ENCODE peak calls at places on chromosomes 1 and 21, in six cellular contexts. L, P, J, N, V and T are unnamed samples.

GRCh38 chr1:64043328-64043727 is 160.1 kb upstream of the UBE2U start:
- DNase-seq in L (no peak), P (no peak), J (no peak), N (no peak), V (no peak), T (no peak)

GRCh38 chr1:119293777-119294176 is 74.8 kb upstream of the HAO2 start:
- DNase-seq in L (no peak), P (no peak), J (no peak), N (no peak), V (no peak), T (no peak)

GRCh38 chr1:64877151-64877550 is 89.2 kb downstream of the JAK1 start:
- DNase-seq in L (no peak), P (no peak), J (peak), N (no peak), V (no peak), T (no peak)

GRCh38 chr21:35753308-35753707 is 307.0 kb downstream of the SETD4 start:
- DNase-seq in L (no peak), P (no peak), J (no peak), N (no peak), V (no peak), T (no peak)

GRCh38 chr1:224287714-224288113 is 42.3 kb downstream of the NVL start:
- DNase-seq in L (no peak), P (no peak), J (no peak), N (no peak), V (no peak), T (no peak)

GRCh38 chr1:203289281-203289981 is 15.9 kb upstream of the BTG2 start:
- DNase-seq in L (no peak), P (no peak), J (peak), N (no peak), V (peak), T (no peak)

GRCh38 chr21:46115441-46116188 is 17.7 kb downstream of the COL6A2 start:
- DNase-seq in L (no peak), P (peak), J (no peak), N (no peak), V (no peak), T (no peak)

GRCh38 chr1:113542221-113542701 is 151.9 kb downstream of the MAGI3 start:
- DNase-seq in L (no peak), P (no peak), J (no peak), N (peak), V (no peak), T (no peak)

GRCh38 chr1:46461809-46462448 is 27.7 kb upstream of the DMBX1 start:
- DNase-seq in L (no peak), P (no peak), J (no peak), N (no peak), V (no peak), T (no peak)

GRCh38 chr1:225329041-225329440 is 98.8 kb downstream of the LBR start:
- DNase-seq in L (no peak), P (no peak), J (no peak), N (no peak), V (no peak), T (no peak)

GRCh38 chr1:24897263-24898151 is 32.6 kb downstream of the RUNX3 start:
- DNase-seq in L (no peak), P (no peak), J (peak), N (no peak), V (no peak), T (no peak)

GRCh38 chr21:36548866-36549265 is 68.9 kb upstream of the CLDN14 start:
- DNase-seq in L (no peak), P (no peak), J (no peak), N (no peak), V (no peak), T (no peak)

GRCh38 chr1:210531475-210532222 is 202.9 kb downstream of the HHAT start:
- DNase-seq in L (no peak), P (no peak), J (no peak), N (no peak), V (no peak), T (no peak)

GRCh38 chr1:15848143-15848928 is 829 bp downstream of the SPEN start:
- DNase-seq in L (no peak), P (peak), J (peak), N (no peak), V (peak), T (no peak)

GRCh38 chr1:14767075-14767474 is 168.6 kb downstream of the KAZN start:
- DNase-seq in L (no peak), P (no peak), J (no peak), N (no peak), V (no peak), T (no peak)

GRCh38 chr1:104953555-104953954 is 1203.9 kb downstream of the AMY1C start:
- DNase-seq in L (no peak), P (no peak), J (no peak), N (no peak), V (no peak), T (no peak)

GRCh38 chr1:150235436-150235851 is 468 bp downstream of the ANP32E start:
- DNase-seq in L (no peak), P (no peak), J (peak), N (no peak), V (no peak), T (no peak)

GRCh38 chr1:6144622-6145021 is 35.5 kb downstream of the CHD5 start:
- DNase-seq in L (no peak), P (no peak), J (no peak), N (no peak), V (no peak), T (no peak)

GRCh38 chr1:160124709-160125478 is 9.3 kb downstream of the ATP1A2 start:
- DNase-seq in L (no peak), P (peak), J (no peak), N (peak), V (no peak), T (no peak)

GRCh38 chr1:161119017-161119378 is 1.1 kb downstream of the NIT1 start:
- DNase-seq in L (no peak), P (peak), J (no peak), N (no peak), V (no peak), T (no peak)